ENCODE peak calls at places on chromosomes 11 and 22, in five cellular contexts. O, Z, Y, G and X are unnamed samples. For H3K27me3, the result is how much of the 10 kb centered on the place peaks cover.

GRCh38 chr22:36191106-36191836 is 10.3 kb downstream of the APOL4 start:
- DNase-seq in G (no peak), O (no peak), Z (no peak), Y (no peak), X (no peak)

GRCh38 chr11:111663820-111664219 is 61.6 kb downstream of the SIK2 start:
- DNase-seq in G (no peak), Y (no peak), Z (no peak), O (peak), X (peak)

GRCh38 chr22:43272301-43272700 is 70.9 kb downstream of the SCUBE1 start:
- DNase-seq in Y (no peak), Z (no peak), O (no peak), G (no peak), X (no peak)

GRCh38 chr11:34002420-34002819 is 49.1 kb upstream of the CAPRIN1 start:
- DNase-seq in G (no peak), Y (no peak), Z (no peak), O (no peak), X (no peak)

GRCh38 chr22:22870577-22871398 is 16.8 kb upstream of the IGLL5 start:
- DNase-seq in O (no peak), Y (no peak), Z (peak), G (no peak), X (no peak)

GRCh38 chr22:49464024-49464423 is 363.6 kb downstream of the BRD1 start:
- DNase-seq in Y (no peak), O (no peak), Z (no peak), G (no peak), X (no peak)

GRCh38 chr22:26669060-26669481 is 11.7 kb downstream of the MIAT start:
- DNase-seq in Z (peak), Y (peak), G (peak), O (peak), X (peak)

GRCh38 chr11:30585067-30585891 is 874 bp downstream of the MPPED2 start:
- DNase-seq in Y (peak), Z (peak), G (no peak), O (no peak), X (peak)

GRCh38 chr22:37383342-37383741 is 43.9 kb downstream of the ELFN2 start:
- DNase-seq in G (no peak), Z (no peak), Y (no peak), O (no peak), X (no peak)

GRCh38 chr11:33920838-33921613 is 29.1 kb upstream of the LMO2 start:
- DNase-seq in Z (no peak), G (no peak), O (no peak), Y (no peak), X (peak)

GRCh38 chr11:63769044-63769718 is 606 bp upstream of the ZFTA start:
- DNase-seq in Z (peak), G (no peak), O (peak), Y (peak), X (peak)

GRCh38 chr22:45204751-45205623 is 35.7 kb downstream of the KIAA0930 start:
- DNase-seq in Z (no peak), G (no peak), Y (no peak), O (no peak), X (no peak)

DNA sequence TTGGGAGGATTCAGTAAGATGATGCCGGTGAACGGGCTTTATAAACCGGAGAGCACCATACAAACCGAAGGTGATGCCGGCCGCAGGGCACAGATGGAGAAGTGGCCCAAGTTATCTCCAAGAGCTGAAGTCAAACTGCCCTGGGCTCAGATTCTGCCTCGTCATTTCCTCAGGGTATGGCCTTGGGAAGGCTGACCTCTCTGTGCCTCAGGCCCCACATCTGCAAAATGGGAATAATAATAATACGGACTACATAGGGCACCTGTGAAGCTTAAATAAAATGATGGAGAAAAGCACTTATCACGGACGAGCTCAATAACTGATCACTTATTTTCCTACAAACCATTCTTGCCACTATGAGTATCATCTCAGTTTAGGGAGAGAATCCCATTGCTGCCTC is 29.9 kb downstream of the DSCAML1 start:
- DNase-seq in Y (no peak), Z (no peak), O (no peak), G (no peak), X (no peak)
- H3K27me3 ChIP-seq in Y (under half), Z (under half), O (under half), G (under half), X (under half)

GRCh38 chr11:113057038-113057437 is 95.8 kb downstream of the NCAM1 start:
- DNase-seq in Z (no peak), Y (no peak), G (no peak), O (no peak), X (no peak)
- TF ChIP-seq EZH2 in Z (no peak), Y (no peak), G (no peak), O (no peak), X (no peak)

DNA sequence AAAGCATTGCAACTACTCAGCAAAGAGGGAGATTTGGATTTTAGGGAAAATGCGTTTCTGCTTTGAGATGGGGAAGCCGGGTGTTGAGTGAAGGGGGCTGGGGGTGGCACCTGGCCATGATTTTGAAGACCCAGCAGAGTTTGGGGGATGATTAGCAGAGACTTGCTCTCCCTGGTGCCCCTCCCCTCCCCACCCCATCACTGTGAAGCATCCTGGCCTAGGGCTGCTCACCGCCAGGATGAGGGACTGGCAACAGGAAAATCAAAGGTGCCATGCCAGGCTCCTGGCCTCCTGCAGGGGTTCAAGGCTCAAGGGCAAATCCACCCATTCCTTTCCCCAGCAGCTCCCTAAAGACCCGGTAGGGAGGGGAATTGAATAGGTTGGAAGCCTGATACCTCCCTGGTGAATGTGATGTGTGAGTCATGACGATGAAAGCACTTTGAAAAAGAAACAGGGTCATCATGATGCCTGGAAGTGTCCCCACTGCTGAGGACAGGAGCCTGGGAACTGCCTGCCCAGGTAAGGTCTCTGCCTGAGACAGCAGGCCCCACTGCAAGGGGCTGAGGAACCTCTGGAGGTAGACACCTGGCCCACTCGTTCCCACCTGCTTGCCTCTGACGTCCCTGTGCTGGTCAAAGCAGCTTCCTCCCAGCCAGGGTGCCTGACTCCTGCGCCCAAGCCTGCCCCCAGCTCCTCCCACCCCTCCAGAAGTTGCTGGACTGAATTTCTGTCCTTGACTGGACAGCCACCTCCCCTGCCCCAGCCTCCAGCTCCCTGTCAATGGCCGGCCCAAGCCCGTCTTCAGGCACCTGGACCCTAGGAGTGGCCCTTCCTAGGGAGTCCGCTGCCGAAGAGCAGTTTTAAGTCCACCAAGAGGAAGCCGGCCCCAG is 1.7 kb downstream of the CHST1 start:
- DNase-seq in Z (no peak), Y (no peak), G (no peak), O (no peak), X (no peak)
- H3K27me3 ChIP-seq in Z (under half), Y (half or more), G (under half), O (under half), X (under half)

GRCh38 chr11:115895594-115895993 is 391.4 kb upstream of the CADM1 start:
- DNase-seq in O (no peak), G (no peak), Y (no peak), Z (no peak), X (no peak)
- TF ChIP-seq EZH2 in O (no peak), G (no peak), Y (no peak), Z (no peak), X (no peak)

DNA sequence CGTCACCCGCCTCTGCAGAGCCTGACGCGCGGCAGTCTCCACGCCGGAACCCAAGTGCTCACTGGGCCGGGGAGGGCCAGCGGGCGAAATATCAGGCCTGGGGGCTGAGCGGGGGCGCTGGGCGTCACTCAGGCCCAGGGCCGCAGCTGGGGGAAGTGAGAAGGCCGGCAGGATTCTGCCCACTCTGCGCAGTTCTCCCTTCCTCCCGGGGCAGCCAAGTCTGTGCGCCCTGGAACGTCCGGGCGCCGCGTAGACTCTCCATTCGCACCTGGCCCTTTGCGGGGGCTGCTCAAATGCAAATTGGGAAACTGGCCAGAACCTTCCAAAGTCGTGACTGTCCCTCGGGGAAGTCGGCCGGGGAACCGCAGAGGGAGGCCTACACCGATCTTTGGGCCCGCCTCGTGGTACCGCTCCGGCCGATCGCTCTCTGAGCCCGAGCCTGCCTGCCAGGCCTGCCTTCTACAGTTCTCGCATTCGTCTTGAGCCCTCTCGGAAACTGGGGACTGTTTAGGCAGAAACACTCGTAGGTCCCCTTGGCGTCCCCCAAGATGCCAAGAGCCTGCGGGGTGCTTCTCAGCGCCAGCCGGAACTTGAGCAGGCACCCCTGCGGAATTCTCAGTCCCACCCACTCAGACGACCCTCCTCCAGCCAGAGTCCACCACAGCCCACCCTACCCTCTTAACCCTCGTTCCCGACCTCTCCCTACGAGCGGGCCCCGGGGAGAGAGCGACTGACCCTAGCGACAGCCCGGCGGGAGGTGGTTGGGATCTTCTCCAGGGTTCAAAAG is 2.1 kb upstream of the SLC6A5 start:
- DNase-seq in Z (peak), O (no peak), G (no peak), Y (no peak), X (no peak)
- H3K27me3 ChIP-seq in Z (half or more), O (half or more), G (under half), Y (half or more), X (half or more)

GRCh38 chr11:1202776-1203504 is 19.9 kb upstream of the MUC5B start:
- DNase-seq in O (peak), G (peak), Z (peak), Y (peak), X (peak)
- TF ChIP-seq EZH2 in O (no peak), G (no peak), Z (no peak), Y (no peak), X (no peak)